ENCODE peak calls at places on chromosome 16, in four cellular contexts. K is CD8-positive, alpha-beta T cell; N is heart right ventricle; H is HL-60. T is an unnamed sample.

GRCh38 chr16:10172848-10173655 is 9.2 kb downstream of the GRIN2A start:
- DNase-seq in K (no peak), N (no peak), H (no peak), T (no peak)

GRCh38 chr16:53768593-53768992 is 64.6 kb downstream of the FTO start:
- DNase-seq in K (no peak), N (no peak), H (no peak), T (no peak)

GRCh38 chr16:70696368-70696767 is 10.5 kb upstream of the MTSS2 start:
- DNase-seq in K (peak), N (no peak), H (no peak), T (no peak)

GRCh38 chr16:10171225-10171624 is 11.0 kb downstream of the GRIN2A start:
- DNase-seq in K (no peak), N (no peak), H (no peak), T (no peak)

GRCh38 chr16:19696961-19697360 is 21.1 kb downstream of the KNOP1 start:
- DNase-seq in K (no peak), N (no peak), H (no peak), T (no peak)

GRCh38 chr16:58348986-58349385 is 43.3 kb upstream of the GINS3 start:
- DNase-seq in K (no peak), N (no peak), H (no peak), T (no peak)

GRCh38 chr16:58205276-58206036 is 7.5 kb upstream of the CSNK2A2 start:
- DNase-seq in K (no peak), N (no peak), H (no peak), T (no peak)

GRCh38 chr16:1082266-1082951 is 9.9 kb downstream of the SSTR5 start:
- DNase-seq in K (no peak), N (no peak), H (no peak), T (no peak)

GRCh38 chr16:14455577-14455976 is 174.5 kb downstream of the PARN start:
- DNase-seq in K (no peak), N (no peak), H (no peak), T (no peak)

GRCh38 chr16:49638696-49639629 is 216.9 kb downstream of the ZNF423 start:
- DNase-seq in K (no peak), N (peak), H (no peak), T (peak)

GRCh38 chr16:30523768-30524574 is 2.4 kb downstream of the ZNF768 start:
- DNase-seq in K (no peak), N (peak), H (no peak), T (no peak)

GRCh38 chr16:66486773-66487579 is 59.9 kb downstream of the BEAN1 start:
- DNase-seq in K (no peak), N (no peak), H (peak), T (no peak)

GRCh38 chr16:75279277-75279676 is 27.9 kb upstream of the BCAR1 start:
- DNase-seq in K (no peak), N (no peak), H (no peak), T (no peak)

GRCh38 chr16:25108054-25108453 is 3.5 kb upstream of the LCMT1 start:
- DNase-seq in K (peak), N (no peak), H (no peak), T (no peak)

GRCh38 chr16:48498761-48499600 is 111.0 kb downstream of the N4BP1 start:
- DNase-seq in K (no peak), N (no peak), H (no peak), T (peak)

GRCh38 chr16:74742051-74742481 is 32.6 kb downstream of the FA2H start:
- DNase-seq in K (no peak), N (no peak), H (no peak), T (no peak)

GRCh38 chr16:87391950-87392822 is at the start of gene MAP1LC3B:
- DNase-seq in K (peak), N (peak), H (peak), T (peak)
- TF ChIP-seq CTCF in K (no peak), N (no peak), H (no peak), T (peak)

GRCh38 chr16:88390265-88390664 is 7.5 kb downstream of the ZNF469 start:
- DNase-seq in K (no peak), N (peak), H (no peak), T (no peak)

GRCh38 chr16:88389191-88389590 is 6.4 kb downstream of the ZNF469 start:
- DNase-seq in K (no peak), N (no peak), H (no peak), T (no peak)

GRCh38 chr16:88390760-88391496 is 8.2 kb downstream of the ZNF469 start:
- DNase-seq in K (no peak), N (peak), H (no peak), T (no peak)

GRCh38 chr16:88387941-88388627 is 5.3 kb downstream of the ZNF469 start:
- DNase-seq in K (no peak), N (peak), H (no peak), T (no peak)

DNA sequence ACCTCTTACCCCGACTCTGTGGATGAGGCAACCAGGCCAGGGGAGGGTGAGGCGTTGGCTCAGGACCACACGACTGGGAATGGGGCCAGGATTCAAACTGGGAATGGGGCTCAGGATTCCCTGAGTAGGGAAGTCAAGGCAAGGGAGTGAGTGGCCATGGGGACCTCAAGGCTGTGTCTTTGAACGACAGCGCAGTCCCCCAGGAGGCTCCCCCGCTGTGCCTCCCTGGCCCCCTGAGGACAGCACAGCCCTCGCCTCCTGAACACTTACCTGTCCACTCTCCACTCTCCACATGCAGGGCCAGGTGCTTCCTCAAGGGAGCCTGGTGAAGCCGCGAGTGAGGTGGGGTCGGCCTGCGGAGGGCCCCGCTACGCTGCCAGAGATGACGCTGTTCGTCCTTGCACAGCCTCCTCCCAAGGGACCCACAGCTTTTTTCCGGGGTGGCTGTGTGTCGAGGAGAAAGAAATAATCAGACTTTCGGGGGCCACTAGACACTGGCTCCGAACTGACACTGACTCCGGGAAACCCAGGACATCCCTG is 6.9 kb downstream of the ZNF469 start:
- DNase-seq in K (no peak), N (peak), H (no peak), T (no peak)
- TF ChIP-seq CTCF in K (no peak), N (no peak), H (no peak), T (no peak)

DNA sequence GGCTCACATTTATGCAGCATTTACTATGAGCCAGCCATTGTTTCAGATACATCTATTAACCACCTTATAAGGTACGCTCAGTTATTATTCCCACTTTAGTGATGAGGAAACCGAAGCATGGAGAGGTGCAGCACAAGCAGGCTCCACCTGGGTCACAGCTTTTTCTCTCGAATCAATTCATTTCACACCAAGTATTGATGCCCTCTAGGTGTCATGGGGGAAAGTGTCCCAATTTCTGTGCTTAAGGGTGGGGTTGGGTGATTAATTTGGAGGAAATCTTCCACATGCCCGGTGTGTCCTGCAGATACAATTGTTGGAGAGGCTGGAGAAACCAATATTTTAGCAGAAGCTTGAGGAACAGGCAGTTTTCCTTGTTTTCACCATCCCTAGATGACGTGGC is 62.7 kb upstream of the DNAJA2 start:
- DNase-seq in K (no peak), N (no peak), H (no peak), T (no peak)
- TF ChIP-seq CTCF in K (no peak), N (no peak), H (no peak), T (no peak)

GRCh38 chr16:17748005-17748719 is 277.4 kb upstream of the XYLT1 start:
- DNase-seq in K (no peak), N (no peak), H (no peak), T (no peak)
- TF ChIP-seq CTCF in K (no peak), N (no peak), H (no peak), T (no peak)

GRCh38 chr16:64629622-64630021 is 492.2 kb downstream of the CDH11 start:
- DNase-seq in K (no peak), N (no peak), H (no peak), T (no peak)

GRCh38 chr16:64627781-64628180 is 494.1 kb downstream of the CDH11 start:
- DNase-seq in K (no peak), N (peak), H (no peak), T (no peak)

GRCh38 chr16:64626771-64627170 is 495.1 kb downstream of the CDH11 start:
- DNase-seq in K (no peak), N (no peak), H (no peak), T (no peak)

GRCh38 chr16:64621616-64622015 is 500.2 kb downstream of the CDH11 start:
- DNase-seq in K (no peak), N (no peak), H (no peak), T (no peak)

GRCh38 chr16:64627288-64627687 is 494.6 kb downstream of the CDH11 start:
- DNase-seq in K (no peak), N (no peak), H (no peak), T (no peak)
- TF ChIP-seq CTCF in K (no peak), N (no peak), H (no peak), T (no peak)

GRCh38 chr16:26715969-26716368 is 350.8 kb upstream of the C16orf82 start:
- DNase-seq in K (no peak), N (no peak), H (no peak), T (no peak)
- TF ChIP-seq CTCF in K (no peak), N (no peak), H (no peak), T (no peak)

GRCh38 chr16:83920894-83921491 is 22.1 kb downstream of the MLYCD start:
- DNase-seq in K (no peak), N (no peak), H (no peak), T (no peak)
- TF ChIP-seq CTCF in K (no peak), N (no peak), H (no peak), T (no peak)

GRCh38 chr16:4517812-4518211 is 20.8 kb downstream of the CDIP1 start:
- DNase-seq in K (no peak), N (no peak), H (no peak), T (no peak)
- TF ChIP-seq CTCF in K (no peak), N (peak), H (peak), T (no peak)

GRCh38 chr16:88897696-88898425 is 31.4 kb upstream of the PABPN1L start:
- DNase-seq in K (no peak), N (no peak), H (no peak), T (no peak)
- TF ChIP-seq CTCF in K (no peak), N (no peak), H (no peak), T (no peak)

T was measured in ovary.